ENCODE peak calls at places on chromosomes 7 and 10, in six cellular contexts. One of them, this sample, is unnamed.
A peak's percentile ranks its signal among the peaks of the same experiment; 100 is the strongest.

GRCh38 chr7:116305485-116306408 is 95.4 kb downstream of the TES start:
- DNase-seq in H9: no peak
- DNase-seq in H1: no peak
- DNase-seq in IMR-90: peak; percentile 48
- DNase-seq in neuronal stem cell: no peak
- DNase-seq in mesendoderm: peak; percentile 89
- DNase-seq in this sample: peak; percentile 93

GRCh38 chr10:131553581-131553980 is 242.1 kb upstream of the TCERG1L start:
- DNase-seq in H9: no peak
- DNase-seq in H1: no peak
- DNase-seq in IMR-90: no peak
- DNase-seq in neuronal stem cell: no peak
- DNase-seq in mesendoderm: no peak
- DNase-seq in this sample: no peak

GRCh38 chr7:151086802-151087246 is 549 bp downstream of the AGAP3 start:
- DNase-seq in H9: no peak
- DNase-seq in H1: peak; percentile 74
- DNase-seq in IMR-90: no peak
- DNase-seq in neuronal stem cell: no peak
- DNase-seq in mesendoderm: peak; percentile 53
- DNase-seq in this sample: no peak

GRCh38 chr7:82527831-82528230 is 84.3 kb upstream of the CACNA2D1 start:
- DNase-seq in H9: no peak
- DNase-seq in H1: no peak
- DNase-seq in IMR-90: peak; percentile 30
- DNase-seq in neuronal stem cell: no peak
- DNase-seq in mesendoderm: no peak
- DNase-seq in this sample: no peak

GRCh38 chr10:24814568-24815313 is 91.1 kb upstream of the ARHGAP21 start:
- DNase-seq in H9: no peak
- DNase-seq in H1: no peak
- DNase-seq in IMR-90: peak; percentile 62
- DNase-seq in neuronal stem cell: no peak
- DNase-seq in mesendoderm: no peak
- DNase-seq in this sample: peak; percentile 95

GRCh38 chr7:46930336-46930735 is 651.6 kb downstream of the TNS3 start:
- DNase-seq in H9: no peak
- DNase-seq in H1: no peak
- DNase-seq in IMR-90: peak; percentile 97
- DNase-seq in neuronal stem cell: no peak
- DNase-seq in mesendoderm: no peak
- DNase-seq in this sample: peak; percentile 88

GRCh38 chr7:102211590-102212550 is 74.8 kb upstream of the SH2B2 start:
- DNase-seq in H9: no peak
- DNase-seq in H1: no peak
- DNase-seq in IMR-90: no peak
- DNase-seq in neuronal stem cell: no peak
- DNase-seq in mesendoderm: no peak
- DNase-seq in this sample: no peak

GRCh38 chr10:118258285-118258684 is 83.8 kb downstream of the FAM204A start:
- DNase-seq in H9: no peak
- DNase-seq in H1: no peak
- DNase-seq in IMR-90: no peak
- DNase-seq in neuronal stem cell: peak; percentile 74
- DNase-seq in mesendoderm: peak; percentile 77
- DNase-seq in this sample: no peak

GRCh38 chr7:50629238-50629901 is 64.2 kb upstream of the DDC start:
- DNase-seq in H9: no peak
- DNase-seq in H1: no peak
- DNase-seq in IMR-90: no peak
- DNase-seq in neuronal stem cell: no peak
- DNase-seq in mesendoderm: no peak
- DNase-seq in this sample: no peak

GRCh38 chr7:155590215-155591023 is 44.1 kb upstream of the CNPY1 start:
- DNase-seq in H9: peak; percentile 71
- DNase-seq in H1: no peak
- DNase-seq in IMR-90: peak; percentile 16
- DNase-seq in neuronal stem cell: no peak
- DNase-seq in mesendoderm: peak; percentile 97
- DNase-seq in this sample: no peak

GRCh38 chr7:150665075-150665794 is 20.3 kb upstream of the GIMAP2 start:
- DNase-seq in H9: no peak
- DNase-seq in H1: no peak
- DNase-seq in IMR-90: no peak
- DNase-seq in neuronal stem cell: no peak
- DNase-seq in mesendoderm: no peak
- DNase-seq in this sample: no peak

GRCh38 chr7:20797174-20798080 is 10.7 kb upstream of the SP8 start:
- DNase-seq in H9: no peak
- DNase-seq in H1: peak; percentile 68
- DNase-seq in IMR-90: no peak
- DNase-seq in neuronal stem cell: no peak
- DNase-seq in mesendoderm: peak; percentile 84
- DNase-seq in this sample: peak; percentile 24

GRCh38 chr10:103933557-103934121 is 15.7 kb upstream of the STN1 start:
- DNase-seq in H9: no peak
- DNase-seq in H1: no peak
- DNase-seq in IMR-90: no peak
- DNase-seq in neuronal stem cell: no peak
- DNase-seq in mesendoderm: no peak
- DNase-seq in this sample: no peak

GRCh38 chr10:11073410-11073809 is 55.7 kb downstream of the CELF2 start:
- DNase-seq in H9: no peak
- DNase-seq in H1: no peak
- DNase-seq in IMR-90: no peak
- DNase-seq in neuronal stem cell: no peak
- DNase-seq in mesendoderm: no peak
- DNase-seq in this sample: no peak

GRCh38 chr10:95628786-95629185 is 27.7 kb downstream of the ALDH18A1 start:
- DNase-seq in H9: no peak
- DNase-seq in H1: no peak
- DNase-seq in IMR-90: no peak
- DNase-seq in neuronal stem cell: no peak
- DNase-seq in mesendoderm: no peak
- DNase-seq in this sample: no peak

GRCh38 chr7:542935-543789 is 23.5 kb upstream of the PDGFA start:
- DNase-seq in H9: no peak
- DNase-seq in H1: no peak
- DNase-seq in IMR-90: peak; percentile 91
- DNase-seq in neuronal stem cell: no peak
- DNase-seq in mesendoderm: peak; percentile 47
- DNase-seq in this sample: peak; percentile 21

GRCh38 chr10:37479469-37479868 is 354.1 kb downstream of the ANKRD30A start:
- DNase-seq in H9: no peak
- DNase-seq in H1: no peak
- DNase-seq in IMR-90: no peak
- DNase-seq in neuronal stem cell: no peak
- DNase-seq in mesendoderm: no peak
- DNase-seq in this sample: no peak

GRCh38 chr7:1694981-1695511 is 25.0 kb downstream of the ELFN1 start:
- DNase-seq in H9: peak; percentile 39
- DNase-seq in H1: peak; percentile 47
- DNase-seq in IMR-90: no peak
- DNase-seq in neuronal stem cell: no peak
- DNase-seq in mesendoderm: no peak
- DNase-seq in this sample: no peak

GRCh38 chr10:49741108-49741995 is 20.8 kb downstream of the OGDHL start:
- DNase-seq in H9: no peak
- DNase-seq in H1: no peak
- DNase-seq in IMR-90: no peak
- DNase-seq in neuronal stem cell: no peak
- DNase-seq in mesendoderm: peak; percentile 40
- DNase-seq in this sample: peak; percentile 3

GRCh38 chr10:97583476-97583875 is 713 bp upstream of the HOGA1 start:
- DNase-seq in H9: no peak
- DNase-seq in H1: no peak
- DNase-seq in IMR-90: no peak
- DNase-seq in neuronal stem cell: no peak
- DNase-seq in mesendoderm: no peak
- DNase-seq in this sample: no peak
- H2AK5ac ChIP-seq in H9: no peak overlapping the region
- H2AK5ac ChIP-seq in H1: no peak overlapping the region
- H2AK5ac ChIP-seq in IMR-90: no peak overlapping the region
- H2AK5ac ChIP-seq in neuronal stem cell: no peak overlapping the region
- H2AK5ac ChIP-seq in mesendoderm: no peak overlapping the region
- H2AK5ac ChIP-seq in this sample: no peak overlapping the region

GRCh38 chr7:42095791-42096190 is 141.2 kb downstream of the GLI3 start:
- DNase-seq in H9: no peak
- DNase-seq in H1: no peak
- DNase-seq in IMR-90: no peak
- DNase-seq in neuronal stem cell: no peak
- DNase-seq in mesendoderm: no peak
- DNase-seq in this sample: no peak

GRCh38 chr7:42097756-42098155 is 139.3 kb downstream of the GLI3 start:
- DNase-seq in H9: no peak
- DNase-seq in H1: no peak
- DNase-seq in IMR-90: peak; percentile 89
- DNase-seq in neuronal stem cell: no peak
- DNase-seq in mesendoderm: peak; percentile 61
- DNase-seq in this sample: peak; percentile 98

GRCh38 chr7:42096262-42096661 is 140.7 kb downstream of the GLI3 start:
- DNase-seq in H9: no peak
- DNase-seq in H1: no peak
- DNase-seq in IMR-90: no peak
- DNase-seq in neuronal stem cell: no peak
- DNase-seq in mesendoderm: no peak
- DNase-seq in this sample: no peak

GRCh38 chr7:42099076-42099836 is 137.8 kb downstream of the GLI3 start:
- DNase-seq in H9: no peak
- DNase-seq in H1: no peak
- DNase-seq in IMR-90: peak; percentile 35
- DNase-seq in neuronal stem cell: no peak
- DNase-seq in mesendoderm: no peak
- DNase-seq in this sample: no peak

GRCh38 chr7:42096681-42097637 is 140.1 kb downstream of the GLI3 start:
- DNase-seq in H9: no peak
- DNase-seq in H1: no peak
- DNase-seq in IMR-90: peak; percentile 53
- DNase-seq in neuronal stem cell: no peak
- DNase-seq in mesendoderm: peak; percentile 80
- DNase-seq in this sample: no peak
- H3K4ac ChIP-seq in H9: no peak overlapping the region
- H3K4ac ChIP-seq in H1: no peak overlapping the region
- H3K4ac ChIP-seq in IMR-90: peak overlapping the region; percentile 26
- H3K4ac ChIP-seq in neuronal stem cell: no peak overlapping the region
- H3K4ac ChIP-seq in mesendoderm: no peak overlapping the region
- H3K4ac ChIP-seq in this sample: no peak overlapping the region

DNA sequence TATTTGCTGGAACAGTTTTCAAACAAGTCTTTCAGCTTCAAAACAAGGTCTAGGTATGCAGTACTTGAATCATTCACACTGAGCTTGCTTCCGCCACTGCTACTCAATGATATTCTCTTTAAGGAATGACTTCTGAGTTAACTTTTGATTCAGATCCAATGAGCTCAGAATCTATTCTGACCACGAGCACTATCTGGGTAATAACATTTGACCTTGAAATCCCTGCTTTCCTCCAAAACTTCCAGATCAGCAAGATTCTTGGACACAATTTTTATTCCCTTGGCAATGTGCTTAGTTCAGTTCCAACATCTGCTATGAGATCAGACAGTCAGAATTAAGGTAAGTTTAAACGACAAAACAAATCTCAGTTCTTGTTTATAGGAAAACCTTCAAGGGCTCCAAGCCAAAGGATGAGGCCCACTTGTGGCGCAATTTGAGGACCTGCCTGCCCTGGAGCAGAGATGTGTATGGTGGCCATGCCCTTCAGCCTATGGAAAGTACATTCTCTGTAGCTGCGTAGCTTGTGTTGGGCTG is 87.2 kb downstream of the RNF216 start:
- DNase-seq in H9: no peak
- DNase-seq in H1: no peak
- DNase-seq in IMR-90: peak; percentile 97
- DNase-seq in neuronal stem cell: no peak
- DNase-seq in mesendoderm: no peak
- DNase-seq in this sample: peak; percentile 45
- H2AK5ac ChIP-seq in H9: no peak overlapping the region
- H2AK5ac ChIP-seq in H1: no peak overlapping the region
- H2AK5ac ChIP-seq in IMR-90: peak overlapping the region; percentile 77
- H2AK5ac ChIP-seq in neuronal stem cell: no peak overlapping the region
- H2AK5ac ChIP-seq in mesendoderm: no peak overlapping the region
- H2AK5ac ChIP-seq in this sample: peak overlapping the region; percentile 91

DNA sequence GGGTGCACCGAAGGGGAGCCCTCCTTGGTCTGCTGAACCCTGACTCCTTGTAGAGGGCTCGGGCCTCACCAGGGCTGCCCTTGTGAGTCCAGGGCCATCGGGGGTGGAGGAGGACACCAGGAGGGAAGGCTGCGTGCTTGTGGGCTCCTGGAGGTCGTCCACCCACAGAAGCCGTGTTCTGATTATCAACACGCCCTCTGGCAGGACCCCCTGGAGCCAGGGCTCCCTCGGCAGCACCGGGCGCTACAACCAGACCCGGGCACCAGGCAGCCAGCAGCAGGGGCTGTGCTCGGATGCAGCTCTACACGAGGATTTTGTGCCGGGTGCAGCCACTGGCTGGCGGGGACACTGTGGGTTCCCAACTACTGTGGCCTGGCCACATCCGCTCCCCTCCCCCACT is 6.1 kb upstream of the ADGRA1 start:
- DNase-seq in H9: no peak
- DNase-seq in H1: no peak
- DNase-seq in IMR-90: no peak
- DNase-seq in neuronal stem cell: no peak
- DNase-seq in mesendoderm: no peak
- DNase-seq in this sample: no peak
- H3K4ac ChIP-seq in H9: no peak overlapping the region
- H3K4ac ChIP-seq in H1: no peak overlapping the region
- H3K4ac ChIP-seq in IMR-90: no peak overlapping the region
- H3K4ac ChIP-seq in neuronal stem cell: no peak overlapping the region
- H3K4ac ChIP-seq in mesendoderm: no peak overlapping the region
- H3K4ac ChIP-seq in this sample: no peak overlapping the region

This sample was measured in trophoblast cell.